ENCODE peak calls at places on chromosomes 1 and 21, in five cellular contexts. R is GM12891, O is HepG2, I is H1, S is K562. Z is an unnamed sample.

GRCh38 chr1:192518700-192519099 is 56.9 kb upstream of the RGS1 start:
- DNase-seq in I (no peak), R (no peak), O (no peak), S (no peak), Z (no peak)

GRCh38 chr1:67840449-67840848 is 7.2 kb upstream of the GNG12 start:
- DNase-seq in O (no peak), I (no peak), R (no peak), S (no peak), Z (no peak)

GRCh38 chr1:30197616-30197934 is 525.8 kb downstream of the MATN1 start:
- DNase-seq in O (no peak), S (no peak), R (no peak), I (no peak), Z (no peak)

GRCh38 chr1:32111789-32112188 is 3.9 kb downstream of the KPNA6 start:
- DNase-seq in I (no peak), O (no peak), R (no peak), S (no peak), Z (no peak)

GRCh38 chr1:151790940-151791651 is 796 bp upstream of the TDRKH start:
- DNase-seq in O (peak; percentile 11), R (no peak), S (peak; percentile 68), I (no peak), Z (no peak)

GRCh38 chr1:209839875-209840491 is 12.2 kb downstream of the UTP25 start:
- DNase-seq in O (peak; percentile 45), R (no peak), I (no peak), S (peak; percentile 11), Z (no peak)

GRCh38 chr1:90405726-90406125 is 311.4 kb downstream of the BARHL2 start:
- DNase-seq in I (no peak), R (no peak), S (no peak), O (no peak), Z (no peak)

GRCh38 chr1:1974834-1975233 is 28.8 kb downstream of the CFAP74 start:
- DNase-seq in O (no peak), S (peak; percentile 59), R (no peak), I (no peak), Z (no peak)

GRCh38 chr1:168637350-168637991 is 61.1 kb downstream of the XCL1 start:
- DNase-seq in R (no peak), I (no peak), S (peak; percentile 72), O (peak; percentile 41), Z (no peak)

GRCh38 chr1:7558041-7558461 is 213.0 kb upstream of the VAMP3 start:
- DNase-seq in S (no peak), O (no peak), I (no peak), R (no peak), Z (no peak)

GRCh38 chr1:61570191-61570590 is 154.8 kb downstream of the TM2D1 start:
- DNase-seq in S (no peak), O (no peak), I (no peak), R (no peak), Z (no peak)

GRCh38 chr1:117606608-117607261 is 887 bp downstream of the TENT5C start:
- DNase-seq in I (no peak), R (no peak), O (no peak), S (peak; percentile 45), Z (no peak)

GRCh38 chr1:173297798-173298391 is 90.8 kb upstream of the TNFSF4 start:
- DNase-seq in O (no peak), I (no peak), S (no peak), R (peak; percentile 8), Z (peak; percentile 11)

GRCh38 chr21:17454315-17455027 is 58.4 kb upstream of the CXADR start:
- DNase-seq in I (peak; percentile 71), O (peak; percentile 91), R (peak; percentile 22), S (peak; percentile 33), Z (no peak)

GRCh38 chr1:205365945-205366463 is 9.3 kb upstream of the KLHDC8A start:
- DNase-seq in O (peak; percentile 14), S (no peak), R (no peak), I (no peak), Z (no peak)

GRCh38 chr1:17419626-17420328 is 19.7 kb downstream of the RCC2 start:
- DNase-seq in O (no peak), S (peak; percentile 81), I (peak; percentile 67), R (peak; percentile 84), Z (peak; percentile 85)

GRCh38 chr1:15966081-15966955 is 9.6 kb downstream of the ZBTB17 start:
- DNase-seq in O (peak; percentile 20), R (no peak), I (no peak), S (no peak), Z (no peak)

GRCh38 chr1:154696001-154696400 is 88.0 kb upstream of the ADAR start:
- DNase-seq in O (no peak), R (no peak), I (no peak), S (no peak), Z (no peak)

GRCh38 chr1:35577071-35577998 is 4.2 kb downstream of the TFAP2E start:
- DNase-seq in I (no peak), R (peak; percentile 73), S (no peak), O (no peak), Z (peak; percentile 80)

GRCh38 chr1:201144701-201145100 is 9.6 kb downstream of the TMEM9 start:
- DNase-seq in I (no peak), R (no peak), O (no peak), S (no peak), Z (no peak)
- TF ChIP-seq TAF1 in I (no peak), R (no peak), O (no peak), S (no peak), Z (no peak)

GRCh38 chr1:20291621-20292020 is 946 bp downstream of the VWA5B1 start:
- DNase-seq in O (no peak), I (no peak), S (no peak), R (no peak), Z (no peak)

GRCh38 chr1:20285510-20285909 is 5.2 kb upstream of the VWA5B1 start:
- DNase-seq in S (no peak), I (no peak), O (no peak), R (no peak), Z (no peak)

DNA sequence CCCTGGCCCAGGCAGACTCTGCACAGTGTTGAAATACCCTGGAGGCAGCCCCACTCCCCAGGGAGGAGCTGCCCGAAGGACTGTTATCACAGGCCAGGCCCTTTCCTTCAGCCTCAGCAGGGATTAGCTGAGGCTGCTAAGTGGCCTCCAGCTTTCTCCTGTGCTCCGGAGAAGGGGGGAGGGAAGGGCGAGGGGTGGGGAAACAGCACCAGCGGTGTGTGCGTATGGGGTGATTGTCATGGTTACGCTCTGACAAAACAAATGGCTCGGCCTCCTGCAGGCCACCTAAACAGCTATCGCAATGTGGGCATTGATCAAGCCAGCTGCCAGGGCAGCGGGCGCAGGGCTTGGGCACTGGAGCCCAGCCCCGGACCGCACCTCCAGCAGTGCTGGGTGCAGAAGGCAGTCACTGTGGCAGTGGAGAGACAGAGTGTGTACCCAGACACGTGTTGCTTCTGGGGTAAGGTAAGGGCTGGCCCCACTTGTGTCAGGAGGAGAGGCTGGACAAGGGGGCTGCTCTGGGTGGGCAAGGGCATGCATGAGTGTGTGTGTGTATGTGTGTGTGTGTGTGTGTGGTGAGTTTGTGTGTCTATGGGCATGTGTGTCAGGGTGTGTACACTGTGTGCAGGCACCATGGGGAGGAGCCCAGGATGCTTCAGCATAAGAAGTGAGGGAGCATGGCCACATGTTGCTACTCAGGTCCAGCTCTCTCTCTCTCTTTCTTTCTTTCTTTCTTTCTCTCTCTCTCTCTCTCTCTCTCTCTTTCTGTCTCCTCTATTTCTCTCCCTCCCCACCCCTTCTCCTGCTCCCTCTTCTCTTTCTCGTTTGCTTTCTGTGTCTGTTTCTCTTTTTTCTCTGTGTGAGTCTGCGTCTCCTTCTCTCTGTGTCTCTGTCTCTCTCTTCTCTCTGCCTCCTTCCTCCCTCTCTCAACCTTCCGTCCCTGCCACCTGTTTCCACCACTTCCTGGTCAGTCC is at the start of gene VWA5B1:
- DNase-seq in R (no peak), S (peak; percentile 32), I (peak; percentile 71), O (no peak), Z (no peak)
- TF ChIP-seq POLR2AphosphoS5 in R (no peak), S (no peak), I (no peak), O (no peak), Z (no peak)

DNA sequence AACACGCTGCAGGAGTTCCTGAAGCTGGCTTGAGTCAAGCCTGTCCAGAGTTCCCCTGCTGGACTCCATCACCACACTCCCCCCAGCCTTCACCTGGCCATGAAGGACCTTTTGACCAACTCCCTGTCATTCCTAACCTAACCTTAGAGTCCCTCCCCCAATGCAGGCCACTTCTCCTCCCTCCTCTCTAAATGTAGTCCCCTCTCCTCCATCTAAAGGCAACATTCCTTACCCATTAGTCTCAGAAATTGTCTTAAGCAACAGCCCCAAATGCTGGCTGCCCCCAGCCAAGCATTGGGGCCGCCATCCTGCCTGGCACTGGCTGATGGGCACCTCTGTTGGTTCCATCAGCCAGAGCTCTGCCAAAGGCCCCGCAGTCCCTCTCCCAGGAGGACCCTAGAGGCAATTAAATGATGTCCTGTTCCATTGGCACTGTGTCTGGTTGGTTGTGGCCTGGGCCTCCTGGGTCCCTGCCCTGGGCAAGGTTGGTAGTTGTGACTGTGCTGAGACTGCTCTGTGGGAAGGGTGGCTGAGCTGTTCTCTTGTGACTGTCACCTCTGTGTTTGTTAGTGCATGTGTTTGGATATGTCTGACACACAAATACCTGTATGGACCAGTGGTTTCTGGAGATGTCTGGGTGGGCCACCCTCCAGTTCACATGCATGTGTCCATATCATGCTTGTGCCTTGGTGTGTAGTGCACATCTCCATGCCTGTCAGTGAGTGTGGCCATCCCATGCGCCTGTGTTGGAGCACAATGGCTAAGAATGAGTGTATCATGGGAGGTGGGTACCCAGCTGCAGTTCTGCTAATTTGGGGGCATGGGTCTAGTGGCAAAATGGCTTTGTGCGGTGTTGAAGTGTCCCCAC is 1.4 kb downstream of the SH3BGRL3 start:
- DNase-seq in R (no peak), S (no peak), I (no peak), O (no peak), Z (no peak)
- TF ChIP-seq POLR2A in R (no peak), S (peak; percentile 56), I (no peak), O (no peak), Z (peak; percentile 39)

GRCh38 chr1:6384962-6385672 is 8.4 kb downstream of the ACOT7 start:
- DNase-seq in R (no peak), S (no peak), I (no peak), O (no peak), Z (no peak)
- TF ChIP-seq TAF1 in R (no peak), S (no peak), I (no peak), O (no peak), Z (no peak)

DNA sequence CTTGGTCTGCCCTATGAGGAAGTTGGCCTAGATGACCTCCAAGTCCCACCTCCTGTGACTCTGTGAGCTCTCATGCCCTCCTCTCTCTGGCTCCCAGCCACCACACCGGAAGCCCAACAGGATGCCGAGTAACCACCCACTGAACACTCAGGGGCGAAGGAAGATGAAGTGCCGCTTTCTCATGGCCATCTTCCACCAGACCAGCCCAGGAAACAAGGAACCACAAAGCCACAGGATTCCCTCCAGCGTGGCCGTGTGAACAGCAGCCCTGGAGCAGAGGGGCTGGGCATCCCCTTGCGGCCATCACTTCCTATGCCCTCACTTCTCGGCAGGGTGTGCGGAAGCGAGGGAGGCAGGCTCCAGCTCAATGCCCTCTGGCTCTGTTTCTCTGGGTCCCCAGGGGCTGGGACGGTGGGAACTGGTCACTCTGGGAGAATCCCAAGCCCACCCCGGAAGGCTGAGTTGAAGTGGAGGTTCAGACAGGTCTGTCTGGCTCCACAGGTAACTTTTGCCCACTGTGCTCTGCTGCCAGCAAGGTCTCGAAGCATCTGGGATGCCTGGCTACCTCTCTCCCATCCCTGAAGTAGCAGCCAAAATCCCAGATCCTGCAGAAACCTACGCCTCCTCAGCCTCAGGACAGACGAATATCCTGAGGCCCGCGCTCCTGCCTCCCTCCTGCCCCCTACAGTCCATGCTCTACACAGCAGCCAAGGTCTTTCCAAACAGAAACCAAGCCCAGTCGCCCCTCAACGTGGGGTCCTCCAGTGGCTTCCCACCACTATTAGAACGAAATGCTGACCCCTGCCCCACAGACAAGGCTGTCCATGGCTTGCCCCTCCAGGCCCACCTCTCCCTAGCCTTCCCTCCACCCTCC is 44.2 kb upstream of the ECE1 start:
- DNase-seq in O (no peak), R (peak; percentile 66), I (no peak), S (peak; percentile 65), Z (peak; percentile 63)
- TF ChIP-seq POLR2AphosphoS5 in O (no peak), R (peak; percentile 64), I (no peak), S (no peak), Z (peak; percentile 67)